ENCODE peak calls at places on chromosome 18, in seven cellular contexts. H is activated T-helper 9 cell treated with anti-CD3 and anti-CD28 coated beads, Interleukin-2, amount 50 U/mL, for 16 hours; Z is iPS DF 19.7; Q is GM12864; E is GM23338; G is NCI-H1105; U is AG20443. S is an unnamed sample.

GRCh38 chr18:13216092-13216582 is 2.4 kb upstream of the LDLRAD4 start:
- DNase-seq in H (peak; percentile 34), Z (no peak), Q (no peak), E (peak; percentile 73), G (peak; percentile 61), U (peak; percentile 82), S (peak; percentile 24)

GRCh38 chr18:24396082-24396623 is 1.5 kb downstream of the OSBPL1A start:
- DNase-seq in H (no peak), Z (no peak), Q (no peak), E (no peak), G (no peak), U (no peak), S (no peak)

GRCh38 chr18:68564961-68565360 is 149.9 kb downstream of the TMX3 start:
- DNase-seq in H (no peak), Z (no peak), Q (no peak), E (peak; percentile 14), G (peak; percentile 3), U (peak; percentile 16), S (no peak)

GRCh38 chr18:48319796-48320638 is 89.2 kb downstream of the ZBTB7C start:
- DNase-seq in H (no peak), Z (no peak), Q (no peak), E (no peak), G (peak; percentile 87), U (peak; percentile 55), S (no peak)

GRCh38 chr18:60804412-60804811 is 431.8 kb upstream of the MC4R start:
- DNase-seq in H (no peak), Z (peak; percentile 69), Q (no peak), E (peak; percentile 88), G (no peak), U (no peak), S (no peak)

GRCh38 chr18:76398899-76399612 is 96.0 kb downstream of the ZNF516 start:
- DNase-seq in H (peak; percentile 62), Z (no peak), Q (no peak), E (peak; percentile 82), G (peak; percentile 72), U (peak; percentile 95), S (peak; percentile 66)

GRCh38 chr18:74905245-74905644 is 303.7 kb downstream of the PTGR3 start:
- DNase-seq in H (no peak), Z (no peak), Q (no peak), E (no peak), G (no peak), U (no peak), S (no peak)

GRCh38 chr18:75809392-75809791 is 381.9 kb upstream of the SMIM21 start:
- DNase-seq in H (no peak), Z (no peak), Q (no peak), E (no peak), G (no peak), U (no peak), S (no peak)

GRCh38 chr18:12394428-12394827 is 13.3 kb upstream of the PRELID3A start:
- DNase-seq in H (no peak), Z (no peak), Q (no peak), E (peak; percentile 67), G (no peak), U (no peak), S (no peak)

GRCh38 chr18:58045265-58046086 is 1.4 kb downstream of the NEDD4L start:
- DNase-seq in H (no peak), Z (no peak), Q (no peak), E (peak; percentile 78), G (peak; percentile 64), U (no peak), S (peak; percentile 18)

GRCh38 chr18:37435150-37435872 is 130.3 kb downstream of the CELF4 start:
- DNase-seq in H (no peak), Z (no peak), Q (no peak), E (no peak), G (no peak), U (no peak), S (no peak)

GRCh38 chr18:3211236-3211992 is 8.4 kb downstream of the MYOM1 start:
- DNase-seq in H (no peak), Z (no peak), Q (no peak), E (no peak), G (no peak), U (no peak), S (no peak)

GRCh38 chr18:12922266-12922665 is 25.5 kb upstream of the SEH1L start:
- DNase-seq in H (no peak), Z (no peak), Q (no peak), E (no peak), G (no peak), U (no peak), S (no peak)

GRCh38 chr18:2826581-2826980 is 20.2 kb upstream of the EMILIN2 start:
- DNase-seq in H (no peak), Z (no peak), Q (no peak), E (peak; percentile 2), G (no peak), U (peak; percentile 77), S (no peak)

GRCh38 chr18:73750052-73750451 is 397.6 kb downstream of the FBXO15 start:
- DNase-seq in H (no peak), Z (no peak), Q (no peak), E (no peak), G (no peak), U (no peak), S (no peak)

GRCh38 chr18:59057969-59058368 is 81.7 kb upstream of the SEC11C start:
- DNase-seq in H (no peak), Z (no peak), Q (no peak), E (no peak), G (no peak), U (peak; percentile 70), S (no peak)

GRCh38 chr18:55501594-55502345 is 86.2 kb downstream of the TCF4 start:
- DNase-seq in H (no peak), Z (no peak), Q (no peak), E (peak; percentile 66), G (no peak), U (no peak), S (no peak)

GRCh38 chr18:26738706-26739105 is 126.8 kb downstream of the AQP4 start:
- DNase-seq in H (no peak), Z (no peak), Q (no peak), E (no peak), G (no peak), U (no peak), S (no peak)

S was measured in CD8-positive, alpha-beta T cell.